ENCODE peak calls at places on chromosome 14, in ten cellular contexts. H is AG09319, G is prostate gland, Z is mesothelial cell of epicardium, Q is AG04450, B is CD14-positive monocyte, X is lower lobe of right lung, E is astrocyte of the cerebellum, I is Calu3, W is lower leg skin. J is an unnamed sample.

GRCh38 chr14:61183486-61183885 is 97.7 kb downstream of the TMEM30B start:
- DNase-seq in H (no peak), G (no peak), Z (no peak), Q (no peak), B (no peak), X (no peak), E (no peak), I (no peak), W (no peak), J (no peak)

GRCh38 chr14:68627868-68628604 is 164.8 kb downstream of the ZFP36L1 start:
- DNase-seq in H (no peak), G (peak), Z (peak), Q (no peak), B (no peak), X (peak), E (no peak), I (peak), W (no peak), J (peak)

GRCh38 chr14:31059152-31059924 is 33.2 kb upstream of the STRN3 start:
- DNase-seq in H (peak), G (no peak), Z (no peak), Q (peak), B (no peak), X (no peak), E (peak), I (peak), W (no peak), J (no peak)

GRCh38 chr14:100911665-100912316 is 8.3 kb upstream of the RTL1 start:
- DNase-seq in H (no peak), G (no peak), Z (no peak), Q (no peak), B (no peak), X (no peak), E (no peak), I (no peak), W (no peak), J (no peak)

GRCh38 chr14:75835156-75836141 is 146.3 kb downstream of the TGFB3 start:
- DNase-seq in H (no peak), G (no peak), Z (no peak), Q (no peak), B (no peak), X (no peak), E (no peak), I (no peak), W (no peak), J (no peak)

GRCh38 chr14:88933203-88933602 is 108.8 kb downstream of the TTC8 start:
- DNase-seq in H (peak), G (no peak), Z (no peak), Q (no peak), B (no peak), X (no peak), E (no peak), I (no peak), W (no peak), J (peak)

GRCh38 chr14:72608391-72609204 is 285.3 kb downstream of the DPF3 start:
- DNase-seq in H (peak), G (no peak), Z (no peak), Q (peak), B (no peak), X (no peak), E (peak), I (no peak), W (no peak), J (no peak)

GRCh38 chr14:45907782-45908181 is 654.8 kb upstream of the MIS18BP1 start:
- DNase-seq in H (no peak), G (no peak), Z (no peak), Q (no peak), B (no peak), X (no peak), E (no peak), I (no peak), W (no peak), J (no peak)

GRCh38 chr14:26383286-26383685 is 214.5 kb downstream of the NOVA1 start:
- DNase-seq in H (no peak), G (no peak), Z (no peak), Q (no peak), B (no peak), X (no peak), E (no peak), I (no peak), W (no peak), J (no peak)

GRCh38 chr14:42334931-42335330 is 728.3 kb downstream of the LRFN5 start:
- DNase-seq in H (no peak), G (no peak), Z (no peak), Q (no peak), B (no peak), X (no peak), E (no peak), I (no peak), W (no peak), J (no peak)

GRCh38 chr14:42806909-42807315 is 1200.2 kb downstream of the LRFN5 start:
- DNase-seq in H (no peak), G (no peak), Z (no peak), Q (peak), B (no peak), X (no peak), E (peak), I (no peak), W (no peak), J (no peak)

GRCh38 chr14:69711471-69712216 is 55.3 kb upstream of the SRSF5 start:
- DNase-seq in H (no peak), G (no peak), Z (no peak), Q (no peak), B (no peak), X (no peak), E (no peak), I (no peak), W (no peak), J (no peak)

GRCh38 chr14:31024577-31025334 is 693 bp upstream of the AP4S1 start:
- DNase-seq in H (no peak), G (no peak), Z (no peak), Q (no peak), B (no peak), X (no peak), E (no peak), I (no peak), W (no peak), J (no peak)

GRCh38 chr14:42011221-42011620 is 404.5 kb downstream of the LRFN5 start:
- DNase-seq in H (no peak), G (no peak), Z (no peak), Q (no peak), B (no peak), X (no peak), E (no peak), I (no peak), W (no peak), J (no peak)

GRCh38 chr14:101123639-101124525 is 220.4 kb upstream of the RTL1 start:
- DNase-seq in H (no peak), G (peak), Z (peak), Q (no peak), B (peak), X (no peak), E (no peak), I (no peak), W (peak), J (no peak)

GRCh38 chr14:32259368-32260013 is 56.4 kb upstream of the RNU6-8 start:
- DNase-seq in H (peak), G (no peak), Z (no peak), Q (peak), B (no peak), X (no peak), E (peak), I (peak), W (no peak), J (no peak)

GRCh38 chr14:51298895-51299294 is 58.8 kb downstream of the TMX1 start:
- DNase-seq in H (no peak), G (no peak), Z (no peak), Q (no peak), B (no peak), X (no peak), E (no peak), I (no peak), W (no peak), J (no peak)

GRCh38 chr14:68975667-68976066 is 3.4 kb downstream of the ACTN1 start:
- DNase-seq in H (no peak), G (peak), Z (no peak), Q (no peak), B (no peak), X (no peak), E (no peak), I (no peak), W (no peak), J (no peak)

GRCh38 chr14:61478971-61479473 is 157.6 kb downstream of the PRKCH start:
- DNase-seq in H (no peak), G (no peak), Z (no peak), Q (no peak), B (peak), X (no peak), E (no peak), I (no peak), W (no peak), J (no peak)

GRCh38 chr14:100383727-100384158 is 60.6 kb downstream of the SLC25A47 start:
- DNase-seq in H (no peak), G (peak), Z (peak), Q (no peak), B (peak), X (peak), E (no peak), I (peak), W (peak), J (peak)

GRCh38 chr14:25053585-25053984 is 3.6 kb upstream of the STXBP6 start:
- DNase-seq in H (no peak), G (no peak), Z (no peak), Q (no peak), B (no peak), X (no peak), E (no peak), I (no peak), W (no peak), J (no peak)

GRCh38 chr14:33737446-33737845 is 213.4 kb downstream of the EGLN3 start:
- DNase-seq in H (no peak), G (no peak), Z (no peak), Q (no peak), B (no peak), X (no peak), E (no peak), I (no peak), W (no peak), J (no peak)

GRCh38 chr14:75523771-75524171 is 1.5 kb downstream of the BATF start:
- DNase-seq in H (no peak), G (no peak), Z (no peak), Q (no peak), B (no peak), X (no peak), E (no peak), I (no peak), W (no peak), J (no peak)

GRCh38 chr14:80764921-80765507 is 176.5 kb downstream of the CEP128 start:
- DNase-seq in H (no peak), G (no peak), Z (no peak), Q (no peak), B (no peak), X (no peak), E (no peak), I (no peak), W (no peak), J (no peak)

GRCh38 chr14:29354446-29354845 is 573.2 kb downstream of the PRKD1 start:
- DNase-seq in H (no peak), G (no peak), Z (no peak), Q (no peak), B (no peak), X (no peak), E (no peak), I (no peak), W (no peak), J (no peak)

GRCh38 chr14:29858299-29858698 is 69.3 kb downstream of the PRKD1 start:
- DNase-seq in H (no peak), G (no peak), Z (no peak), Q (no peak), B (no peak), X (no peak), E (no peak), I (no peak), W (no peak), J (no peak)

GRCh38 chr14:70897475-70897874 is 9.8 kb upstream of the PCNX1 start:
- DNase-seq in H (peak), G (no peak), Z (no peak), Q (peak), B (no peak), X (no peak), E (peak), I (no peak), W (no peak), J (no peak)

GRCh38 chr14:99407416-99407815 is 73.2 kb downstream of the SETD3 start:
- DNase-seq in H (no peak), G (no peak), Z (no peak), Q (no peak), B (no peak), X (no peak), E (no peak), I (no peak), W (no peak), J (no peak)

GRCh38 chr14:36756221-36756620 is 94.6 kb downstream of the PAX9 start:
- DNase-seq in H (no peak), G (no peak), Z (no peak), Q (no peak), B (no peak), X (no peak), E (no peak), I (no peak), W (no peak), J (no peak)

GRCh38 chr14:100540141-100540925 is 46.9 kb downstream of the BEGAIN start:
- DNase-seq in H (no peak), G (no peak), Z (no peak), Q (no peak), B (peak), X (peak), E (no peak), I (peak), W (no peak), J (peak)

GRCh38 chr14:100726812-100727564 is at the start of gene DLK1:
- DNase-seq in H (no peak), G (no peak), Z (peak), Q (no peak), B (no peak), X (no peak), E (no peak), I (no peak), W (no peak), J (peak)

GRCh38 chr14:99976681-99977080 is 88.5 kb upstream of the EVL start:
- DNase-seq in H (no peak), G (no peak), Z (no peak), Q (no peak), B (no peak), X (no peak), E (no peak), I (no peak), W (no peak), J (no peak)

GRCh38 chr14:54487771-54488170 is 1.0 kb downstream of the GMFB start:
- DNase-seq in H (no peak), G (no peak), Z (no peak), Q (no peak), B (no peak), X (no peak), E (no peak), I (no peak), W (no peak), J (no peak)

GRCh38 chr14:100408350-100409015 is 85.3 kb downstream of the SLC25A47 start:
- DNase-seq in H (no peak), G (no peak), Z (no peak), Q (peak), B (peak), X (no peak), E (peak), I (no peak), W (no peak), J (no peak)

GRCh38 chr14:23071975-23072539 is 14.7 kb upstream of the CDH24 start:
- DNase-seq in H (no peak), G (peak), Z (no peak), Q (no peak), B (no peak), X (no peak), E (no peak), I (no peak), W (no peak), J (no peak)

GRCh38 chr14:49972199-49972671 is 79.4 kb downstream of the ARF6 start:
- DNase-seq in H (no peak), G (peak), Z (no peak), Q (no peak), B (no peak), X (no peak), E (no peak), I (no peak), W (peak), J (no peak)

GRCh38 chr14:103294091-103294490 is 39.9 kb upstream of the EIF5 start:
- DNase-seq in H (no peak), G (no peak), Z (no peak), Q (no peak), B (no peak), X (no peak), E (no peak), I (no peak), W (no peak), J (no peak)

GRCh38 chr14:103298620-103299019 is 35.4 kb upstream of the EIF5 start:
- DNase-seq in H (no peak), G (no peak), Z (no peak), Q (no peak), B (no peak), X (no peak), E (no peak), I (no peak), W (no peak), J (no peak)

GRCh38 chr14:103296007-103296406 is 38.0 kb upstream of the EIF5 start:
- DNase-seq in H (no peak), G (no peak), Z (no peak), Q (no peak), B (peak), X (no peak), E (no peak), I (peak), W (no peak), J (no peak)

GRCh38 chr14:103293465-103293864 is 40.6 kb upstream of the EIF5 start:
- DNase-seq in H (no peak), G (no peak), Z (no peak), Q (no peak), B (no peak), X (no peak), E (no peak), I (no peak), W (no peak), J (no peak)

DNA sequence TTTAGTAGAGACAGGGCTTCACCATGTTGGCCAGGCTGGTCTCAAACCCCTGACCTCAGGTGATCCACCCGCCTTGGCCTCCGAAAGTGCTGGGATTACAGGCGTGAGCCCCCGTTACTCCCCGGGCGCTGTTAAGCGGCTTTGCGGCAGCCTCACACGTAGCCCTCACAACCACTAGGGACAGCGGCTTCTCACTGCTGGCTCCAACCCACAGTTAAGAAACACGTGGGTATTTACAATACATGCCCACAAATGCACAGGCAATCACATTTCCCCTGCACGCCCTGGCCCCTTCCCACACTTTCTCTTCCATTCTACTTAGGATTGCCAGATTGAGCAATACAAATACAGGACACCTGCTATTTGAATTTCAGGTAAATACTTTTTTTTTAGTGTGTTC is 37.0 kb upstream of the EIF5 start:
- DNase-seq in H (no peak), G (no peak), Z (no peak), Q (no peak), B (no peak), X (no peak), E (no peak), I (no peak), W (no peak), J (no peak)
- TF ChIP-seq CTCF in H (no peak), G (no peak), Z (no peak), Q (no peak), B (no peak), X (no peak), E (peak), I (no peak), W (no peak), J (no peak)

DNA sequence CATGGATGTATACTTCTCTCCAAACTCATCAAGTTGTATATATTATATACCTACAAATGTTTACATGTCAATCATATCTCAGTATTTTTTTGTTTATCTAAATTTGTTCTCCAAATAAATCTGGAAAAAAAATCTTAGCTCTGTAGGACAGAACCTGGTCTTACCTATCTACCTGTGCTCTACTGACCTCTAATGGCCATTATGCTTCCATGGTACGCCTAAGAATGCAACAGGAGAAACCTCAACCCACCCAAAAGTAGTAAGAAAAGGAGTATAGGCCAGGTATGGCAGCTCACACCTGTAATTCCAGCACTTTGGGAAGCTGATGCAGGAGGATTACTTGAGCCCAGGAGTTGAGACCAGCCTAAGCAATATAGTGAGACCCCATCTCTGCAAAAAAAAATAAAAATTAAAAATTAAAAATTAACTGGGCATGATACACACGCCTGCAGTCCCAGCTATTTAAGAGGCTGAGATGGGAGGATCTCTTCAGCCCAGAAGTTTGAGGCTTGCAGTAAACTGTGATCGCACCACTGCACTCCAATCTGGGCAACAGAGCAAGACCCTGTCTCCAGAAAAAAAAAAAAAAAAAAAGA is 8.7 kb downstream of the OR11H4 start:
- DNase-seq in H (no peak), G (no peak), Z (no peak), Q (no peak), B (no peak), X (no peak), E (no peak), I (peak), W (no peak), J (no peak)
- TF ChIP-seq CTCF in H (no peak), G (no peak), Z (no peak), Q (no peak), B (peak), X (no peak), E (no peak), I (no peak), W (no peak), J (no peak)

GRCh38 chr14:67532998-67533753 is at the start of gene PLEKHH1:
- DNase-seq in H (peak), G (peak), Z (peak), Q (no peak), B (no peak), X (peak), E (no peak), I (peak), W (peak), J (peak)
- TF ChIP-seq CTCF in H (no peak), G (no peak), Z (no peak), Q (no peak), B (no peak), X (no peak), E (no peak), I (no peak), W (no peak), J (no peak)

GRCh38 chr14:57957441-57957840 is 91.5 kb upstream of the SLC35F4 start:
- DNase-seq in H (no peak), G (no peak), Z (no peak), Q (no peak), B (no peak), X (no peak), E (no peak), I (no peak), W (no peak), J (no peak)

GRCh38 chr14:57963071-57963470 is 97.2 kb upstream of the SLC35F4 start:
- DNase-seq in H (no peak), G (no peak), Z (no peak), Q (no peak), B (no peak), X (no peak), E (no peak), I (no peak), W (no peak), J (no peak)

GRCh38 chr14:57961793-57962075 is 95.8 kb upstream of the SLC35F4 start:
- DNase-seq in H (no peak), G (no peak), Z (no peak), Q (no peak), B (no peak), X (no peak), E (no peak), I (no peak), W (no peak), J (no peak)

GRCh38 chr14:57960946-57961792 is 95.3 kb upstream of the SLC35F4 start:
- DNase-seq in H (no peak), G (no peak), Z (no peak), Q (no peak), B (no peak), X (no peak), E (no peak), I (no peak), W (no peak), J (no peak)

DNA sequence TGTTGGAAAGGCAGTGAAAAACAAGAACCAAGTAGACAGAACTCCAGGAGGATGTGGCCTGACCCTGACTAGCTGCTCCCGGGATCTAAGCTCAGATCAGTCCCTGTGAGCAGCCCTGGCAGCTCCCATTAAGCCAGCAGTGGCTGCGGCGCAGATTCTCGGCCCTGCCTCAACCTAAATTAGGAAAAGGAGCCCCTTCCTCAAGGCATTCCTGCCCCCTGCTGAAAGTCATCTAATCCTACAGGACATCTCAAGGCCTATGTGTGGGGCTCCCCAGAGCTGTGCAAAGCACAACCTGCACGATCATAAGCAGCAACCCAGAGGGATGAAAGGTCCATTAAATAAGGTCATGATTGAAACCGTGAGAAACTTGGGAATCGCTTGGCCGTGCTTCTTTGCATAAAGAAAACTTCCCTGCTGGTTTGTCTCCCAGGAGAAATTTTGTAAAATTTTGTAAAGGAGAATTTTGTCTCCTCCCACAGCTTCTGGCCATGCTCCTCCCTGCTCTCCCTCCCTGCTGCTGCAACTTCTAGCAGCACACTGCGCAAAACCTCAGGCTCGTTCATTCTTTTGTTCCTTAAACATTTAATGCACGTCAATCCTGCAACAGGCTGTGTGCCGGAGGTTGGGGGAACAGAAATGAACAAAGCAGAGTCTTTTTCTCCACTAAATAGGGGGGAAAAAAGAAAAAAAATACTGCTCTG is 96.6 kb upstream of the SLC35F4 start:
- DNase-seq in H (no peak), G (no peak), Z (no peak), Q (no peak), B (no peak), X (no peak), E (no peak), I (no peak), W (no peak), J (peak)
- TF ChIP-seq CTCF in H (no peak), G (peak), Z (no peak), Q (no peak), B (no peak), X (no peak), E (no peak), I (no peak), W (no peak), J (peak)